ENCODE peak calls at places on chromosomes 2 and 18, in eight cellular contexts. J is HCEC 1CT, I is occipital lobe, W is endothelial cell, F is mesothelial cell of epicardium, V is Peyer's patch, K is NCI-H82, M is naive B cell. T is an unnamed sample.
A peak's percentile ranks its signal among the peaks of the same experiment; 100 is the strongest.

GRCh38 chr2:200578778-200579177 is 7.0 kb upstream of the AOX1 start:
- DNase-seq in J (peak; percentile 42), I (no peak), W (no peak), F (no peak), V (no peak), K (peak; percentile 57), M (no peak), T (peak; percentile 44)

GRCh38 chr2:3596891-3597290 is 2.0 kb downstream of the COLEC11 start:
- DNase-seq in J (no peak), I (no peak), W (no peak), F (no peak), V (no peak), K (no peak), M (no peak), T (no peak)

GRCh38 chr2:174195253-174195652 is 53.1 kb downstream of the OLA1 start:
- DNase-seq in J (peak; percentile 4), I (no peak), W (no peak), F (no peak), V (no peak), K (peak; percentile 19), M (no peak), T (peak; percentile 8)

GRCh38 chr2:233003658-233004555 is 9.1 kb downstream of the NGEF start:
- DNase-seq in J (no peak), I (no peak), W (no peak), F (peak; percentile 33), V (no peak), K (no peak), M (no peak), T (no peak)

GRCh38 chr2:18435425-18436037 is 124.9 kb downstream of the RDH14 start:
- DNase-seq in J (peak; percentile 67), I (no peak), W (peak; percentile 62), F (no peak), V (no peak), K (peak; percentile 74), M (no peak), T (peak; percentile 68)

GRCh38 chr2:212274215-212274614 is 264.4 kb downstream of the ERBB4 start:
- DNase-seq in J (no peak), I (no peak), W (no peak), F (no peak), V (no peak), K (no peak), M (no peak), T (no peak)

GRCh38 chr2:196112408-196113039 is 43.9 kb upstream of the DNAH7 start:
- DNase-seq in J (peak; percentile 50), I (no peak), W (no peak), F (no peak), V (no peak), K (no peak), M (no peak), T (peak; percentile 86)

GRCh38 chr2:197515277-197515797 is 529 bp upstream of the MOB4 start:
- DNase-seq in J (peak; percentile 11), I (peak; percentile 18), W (no peak), F (no peak), V (no peak), K (peak; percentile 94), M (no peak), T (no peak)

GRCh38 chr18:49788327-49788908 is 24.9 kb downstream of the ACAA2 start:
- DNase-seq in J (no peak), I (no peak), W (no peak), F (no peak), V (no peak), K (no peak), M (no peak), T (peak; percentile 14)

GRCh38 chr18:79399275-79400081 is 3.7 kb downstream of the NFATC1 start:
- DNase-seq in J (no peak), I (no peak), W (peak; percentile 38), F (no peak), V (peak; percentile 40), K (no peak), M (peak; percentile 48), T (no peak)

GRCh38 chr18:69948919-69949537 is 1.4 kb upstream of the CD226 start:
- DNase-seq in J (no peak), I (no peak), W (no peak), F (no peak), V (peak; percentile 33), K (no peak), M (no peak), T (peak; percentile 64)

GRCh38 chr2:1806254-1806653 is 61.9 kb upstream of the PXDN start:
- DNase-seq in J (no peak), I (no peak), W (no peak), F (no peak), V (no peak), K (no peak), M (no peak), T (no peak)

GRCh38 chr2:134498654-134499053 is 220.1 kb downstream of the TMEM163 start:
- DNase-seq in J (no peak), I (no peak), W (no peak), F (no peak), V (no peak), K (no peak), M (no peak), T (no peak)

GRCh38 chr2:74952575-74952974 is 5.9 kb upstream of the POLE4 start:
- DNase-seq in J (no peak), I (no peak), W (no peak), F (no peak), V (no peak), K (no peak), M (no peak), T (no peak)

GRCh38 chr18:5107990-5108389 is 89.1 kb downstream of the AKAIN1 start:
- DNase-seq in J (no peak), I (no peak), W (peak; percentile 19), F (no peak), V (no peak), K (no peak), M (no peak), T (no peak)

GRCh38 chr18:21834301-21834660 is 93.7 kb downstream of the MIB1 start:
- DNase-seq in J (no peak), I (no peak), W (no peak), F (no peak), V (no peak), K (no peak), M (no peak), T (no peak)

GRCh38 chr2:9230881-9231280 is 24.3 kb downstream of the ASAP2 start:
- DNase-seq in J (no peak), I (no peak), W (no peak), F (no peak), V (no peak), K (no peak), M (no peak), T (peak; percentile 26)

GRCh38 chr2:98390571-98391476 is 44.6 kb downstream of the CNGA3 start:
- DNase-seq in J (no peak), I (no peak), W (no peak), F (no peak), V (no peak), K (no peak), M (no peak), T (no peak)

GRCh38 chr18:55641501-55641900 is 53.5 kb upstream of the TCF4 start:
- DNase-seq in J (no peak), I (no peak), W (no peak), F (no peak), V (no peak), K (no peak), M (no peak), T (no peak)